ENCODE peak calls at places on chromosomes 13 and 19, in five cellular contexts. U is activated T-cell treated with anti-CD3 and anti-CD28 coated beads, Interleukin-2, amount 50 U/mL, for 72 hours; E is aorta; A is activated CD8-positive, alpha-beta T cell treated with anti-CD3 and anti-CD28 coated beads, Interleukin-2, amount 10 ng/mL, durations not matched to agents 7 days and 5 days; N is CD4-positive, alpha-beta T cell. K is an unnamed sample.

GRCh38 chr13:36412736-36413135 is 19.6 kb upstream of the CCNA1 start:
- ATAC-seq in E (no peak), N (no peak), A (no peak), U (no peak), K (no peak)

GRCh38 chr19:47156861-47157454 is 26.3 kb downstream of the SAE1 start:
- ATAC-seq in A (peak), U (peak), N (no peak), E (no peak), K (no peak)

GRCh38 chr13:44267966-44268365 is 105.7 kb upstream of the SERP2 start:
- ATAC-seq in N (no peak), E (no peak), U (no peak), A (no peak), K (peak)

GRCh38 chr13:113974304-113975281 is 717 bp upstream of the C13orf46 start:
- ATAC-seq in A (no peak), E (no peak), U (no peak), N (no peak), K (no peak)

GRCh38 chr13:69997061-69997460 is 110.6 kb upstream of the ATXN8OS start:
- ATAC-seq in U (no peak), A (no peak), E (no peak), N (no peak), K (no peak)

GRCh38 chr13:50726164-50726563 is 117.3 kb downstream of the DLEU7 start:
- ATAC-seq in U (no peak), E (no peak), N (no peak), A (no peak), K (no peak)

GRCh38 chr19:1668339-1669123 is 16.1 kb upstream of the TCF3 start:
- ATAC-seq in N (peak), E (peak), U (peak), A (peak), K (no peak)

GRCh38 chr13:43368003-43368402 is 344.6 kb downstream of the DNAJC15 start:
- ATAC-seq in A (peak), U (peak), E (no peak), N (no peak), K (no peak)

GRCh38 chr19:13064092-13064489 is 38.6 kb downstream of the LYL1 start:
- ATAC-seq in N (no peak), U (no peak), E (peak), A (no peak), K (no peak)

GRCh38 chr19:38736036-38736412 is 8.2 kb downstream of the CAPN12 start:
- ATAC-seq in N (peak), A (peak), U (peak), E (peak), K (peak)

GRCh38 chr19:19155495-19156219 is 14.4 kb downstream of the MEF2B start:
- ATAC-seq in U (no peak), E (no peak), A (no peak), N (no peak), K (no peak)

GRCh38 chr19:17749912-17750317 is 1.4 kb upstream of the FCHO1 start:
- ATAC-seq in N (no peak), E (no peak), U (no peak), A (no peak), K (no peak)

GRCh38 chr19:10767726-10768125 is 49.8 kb downstream of the DNM2 start:
- ATAC-seq in U (no peak), N (no peak), E (no peak), A (no peak), K (no peak)

GRCh38 chr13:93116809-93117208 is 109.8 kb upstream of the GPC6 start:
- ATAC-seq in U (no peak), A (no peak), E (no peak), N (no peak), K (no peak)

GRCh38 chr19:38793671-38794070 is 4.7 kb downstream of the LGALS7B start:
- ATAC-seq in E (no peak), A (no peak), N (no peak), U (no peak), K (no peak)

GRCh38 chr19:35074426-35075201 is 33.1 kb downstream of the HPN start:
- ATAC-seq in U (no peak), E (no peak), A (no peak), N (no peak), K (no peak)

GRCh38 chr19:6660930-6661329 is 9.0 kb downstream of the TNFSF14 start:
- ATAC-seq in E (no peak), N (no peak), A (no peak), U (no peak), K (no peak)

GRCh38 chr13:64928704-64929499 is 2301.2 kb downstream of the PCDH9 start:
- ATAC-seq in N (no peak), U (no peak), E (no peak), A (no peak), K (no peak)

GRCh38 chr13:40313269-40314200 is 352.9 kb downstream of the FOXO1 start:
- ATAC-seq in E (peak), A (no peak), U (no peak), N (no peak), K (peak)

GRCh38 chr19:48121909-48122371 is 11.3 kb upstream of the PLA2G4C start:
- ATAC-seq in N (no peak), U (peak), A (no peak), E (peak), K (peak)

GRCh38 chr13:45807520-45808099 is 43.9 kb downstream of the SIAH3 start:
- ATAC-seq in N (no peak), E (no peak), A (peak), U (peak), K (no peak)

GRCh38 chr13:27661017-27661416 is 39.3 kb downstream of the POLR1D start:
- ATAC-seq in E (no peak), U (no peak), A (no peak), N (no peak), K (no peak)

GRCh38 chr13:81197966-81198365 is 857.0 kb upstream of the SPRY2 start:
- ATAC-seq in E (no peak), N (no peak), A (no peak), U (no peak), K (no peak)

GRCh38 chr19:10514211-10515145 is 2.8 kb downstream of the S1PR5 start:
- ATAC-seq in N (peak), E (no peak), A (peak), U (peak), K (no peak)

GRCh38 chr19:49165111-49165750 is 7.6 kb downstream of the TRPM4 start:
- ATAC-seq in A (no peak), E (peak), N (no peak), U (no peak), K (peak)

GRCh38 chr19:41546386-41546789 is 29.6 kb upstream of the CEACAM21 start:
- ATAC-seq in N (peak), A (peak), E (no peak), U (peak), K (no peak)

K was measured in gastroesophageal sphincter.